ENCODE peak calls at places on chromosome 5, in six cellular contexts. S is lower leg skin, Z is endothelial cell, O is transverse colon, A is tibial artery, H is brain microvascular endothelial cell. P is an unnamed sample.

GRCh38 chr5:1553642-1554409 is 30.1 kb upstream of the LPCAT1 start:
- DNase-seq in S (no peak), Z (no peak), O (no peak), A (peak; percentile 58), H (no peak), P (peak; percentile 29)

GRCh38 chr5:178191661-178192060 is 4.5 kb upstream of the GMCL2 start:
- DNase-seq in S (no peak), Z (no peak), O (no peak), A (no peak), H (no peak), P (no peak)

GRCh38 chr5:65462139-65462705 is 19.5 kb downstream of the ADAMTS6 start:
- DNase-seq in S (no peak), Z (no peak), O (no peak), A (no peak), H (no peak), P (no peak)

GRCh38 chr5:176781638-176782570 is 28.5 kb upstream of the UNC5A start:
- DNase-seq in S (no peak), Z (no peak), O (no peak), A (peak; percentile 38), H (no peak), P (no peak)

GRCh38 chr5:113276001-113276400 is 158.8 kb downstream of the TSSK1B start:
- DNase-seq in S (no peak), Z (no peak), O (no peak), A (no peak), H (no peak), P (no peak)

GRCh38 chr5:176365663-176366574 is 632 bp downstream of the ARL10 start:
- DNase-seq in S (no peak), Z (peak; percentile 21), O (peak; percentile 32), A (peak; percentile 72), H (no peak), P (no peak)

GRCh38 chr5:138138949-138139775 is at the start of gene NME5:
- DNase-seq in S (no peak), Z (peak; percentile 62), O (peak; percentile 63), A (no peak), H (peak; percentile 55), P (peak; percentile 76)

GRCh38 chr5:5534333-5534732 is 111.9 kb downstream of the ICE1 start:
- DNase-seq in S (no peak), Z (no peak), O (no peak), A (no peak), H (no peak), P (no peak)

GRCh38 chr5:74667396-74667795 is 17.6 kb upstream of the HEXB start:
- DNase-seq in S (no peak), Z (no peak), O (no peak), A (no peak), H (peak; percentile 51), P (no peak)

GRCh38 chr5:135654646-135655045 is 75.9 kb upstream of the CXCL14 start:
- DNase-seq in S (no peak), Z (no peak), O (no peak), A (no peak), H (no peak), P (no peak)

GRCh38 chr5:40078907-40079575 is 600.7 kb upstream of the PTGER4 start:
- DNase-seq in S (no peak), Z (no peak), O (no peak), A (no peak), H (no peak), P (no peak)

DNA sequence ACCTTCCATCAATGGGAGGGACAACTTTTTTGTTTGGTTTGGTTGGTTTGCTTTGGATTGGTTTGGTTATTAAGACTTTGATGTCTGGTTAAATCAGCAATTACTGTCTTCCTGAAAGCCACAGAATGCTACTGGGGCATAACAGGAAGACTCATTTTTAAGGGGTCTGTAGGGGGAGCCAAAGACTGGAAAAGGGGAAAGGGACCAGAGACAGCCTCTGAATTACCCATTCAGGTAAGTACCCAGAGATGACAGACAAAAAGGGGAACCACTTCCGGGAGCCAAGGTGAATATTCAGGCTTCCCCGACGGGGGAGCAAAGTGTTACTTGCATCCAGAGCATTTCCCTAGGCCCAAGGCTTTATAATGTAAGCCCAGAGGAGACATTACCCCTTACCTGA is 4.6 kb upstream of the FEM1C start:
- DNase-seq in S (no peak), Z (peak; percentile 34), O (no peak), A (no peak), H (no peak), P (no peak)
- TF ChIP-seq CTCF in S (no peak), Z (peak; percentile 12), O (no peak), A (no peak), H (peak; percentile 66), P (no peak)

DNA sequence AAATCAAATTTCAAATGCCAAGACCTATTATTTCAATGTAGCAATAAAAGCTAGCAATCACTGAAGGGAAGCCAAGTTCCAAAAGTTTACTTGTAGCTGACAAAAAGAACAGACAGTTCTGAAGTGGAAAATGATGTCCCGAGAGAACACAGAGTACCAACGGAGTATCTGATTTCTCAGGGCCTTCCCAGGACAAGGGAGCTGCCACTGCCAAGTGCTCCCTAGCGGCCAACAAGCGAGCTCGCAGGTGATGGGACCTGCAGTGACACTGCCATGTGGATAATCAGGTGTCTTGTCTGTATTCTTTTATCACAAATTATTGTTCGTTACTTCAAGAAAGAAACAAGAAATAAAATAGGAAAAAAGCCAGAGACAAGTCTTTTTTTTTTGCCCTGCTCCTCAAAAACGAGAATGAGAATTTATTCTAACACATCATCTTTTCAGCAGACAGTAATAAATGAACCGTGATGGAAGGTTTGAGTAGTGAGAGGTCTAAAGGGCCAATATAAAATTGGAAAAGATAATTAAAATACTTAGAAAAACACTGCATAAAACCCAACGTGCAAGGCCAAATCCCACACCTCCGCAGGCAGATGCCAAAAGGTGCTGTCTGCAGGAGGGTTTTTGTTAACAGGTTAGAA is 159.4 kb downstream of the MYO10 start:
- DNase-seq in S (peak; percentile 48), Z (peak; percentile 22), O (no peak), A (no peak), H (no peak), P (no peak)
- TF ChIP-seq CTCF in S (no peak), Z (peak; percentile 43), O (no peak), A (peak; percentile 27), H (peak; percentile 44), P (no peak)

GRCh38 chr5:76402880-76403712 is at the start of gene IQGAP2:
- DNase-seq in S (peak; percentile 58), Z (peak; percentile 88), O (peak; percentile 85), A (peak; percentile 77), H (peak; percentile 22), P (peak; percentile 72)

GRCh38 chr5:76403963-76404693 is 1.0 kb downstream of the IQGAP2 start:
- DNase-seq in S (peak; percentile 24), Z (peak; percentile 28), O (peak; percentile 77), A (no peak), H (no peak), P (peak; percentile 37)

GRCh38 chr5:76403713-76403962 is 553 bp downstream of the IQGAP2 start:
- DNase-seq in S (no peak), Z (peak; percentile 70), O (no peak), A (no peak), H (no peak), P (no peak)

GRCh38 chr5:76406014-76406413 is 2.9 kb downstream of the IQGAP2 start:
- DNase-seq in S (no peak), Z (no peak), O (no peak), A (no peak), H (no peak), P (no peak)

DNA sequence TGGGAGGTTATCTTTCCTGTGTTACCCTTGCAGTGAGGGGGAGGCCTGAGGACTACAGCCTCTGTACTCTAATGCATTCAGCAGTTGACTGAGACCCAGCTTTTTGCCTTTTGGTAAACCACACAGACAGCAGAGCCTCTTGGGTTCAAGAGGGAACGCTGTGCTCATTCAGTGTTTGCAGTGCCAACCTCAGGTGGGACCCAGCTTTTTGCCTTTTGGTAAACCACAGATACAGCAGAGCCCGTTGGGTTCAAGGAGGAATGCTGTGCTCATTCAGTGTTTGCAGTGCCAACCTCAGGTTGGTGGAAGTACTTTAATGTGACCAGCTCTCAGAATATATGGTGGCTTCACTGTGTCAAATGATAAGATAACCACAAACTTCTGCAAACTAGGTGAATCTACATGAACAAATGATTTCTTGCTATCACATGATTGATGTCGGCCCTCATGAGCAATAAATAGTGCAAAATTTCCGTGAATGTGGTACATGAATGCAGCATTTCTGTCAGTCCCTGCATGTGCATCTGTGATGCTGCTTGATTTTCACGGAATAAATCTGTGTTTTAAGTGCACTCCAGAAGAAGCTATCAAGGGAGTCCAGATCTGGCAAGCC is 1.7 kb downstream of the IQGAP2 start:
- DNase-seq in S (no peak), Z (no peak), O (no peak), A (no peak), H (no peak), P (no peak)
- TF ChIP-seq CTCF in S (no peak), Z (no peak), O (no peak), A (no peak), H (no peak), P (no peak)

GRCh38 chr5:150468206-150468605 is 18.7 kb upstream of the RPS14 start:
- DNase-seq in S (no peak), Z (no peak), O (no peak), A (no peak), H (no peak), P (no peak)

GRCh38 chr5:150469718-150470470 is 20.4 kb upstream of the RPS14 start:
- DNase-seq in S (no peak), Z (no peak), O (no peak), A (no peak), H (peak; percentile 97), P (no peak)

GRCh38 chr5:150479416-150479815 is 28.5 kb upstream of the NDST1 start:
- DNase-seq in S (no peak), Z (no peak), O (no peak), A (no peak), H (no peak), P (no peak)

DNA sequence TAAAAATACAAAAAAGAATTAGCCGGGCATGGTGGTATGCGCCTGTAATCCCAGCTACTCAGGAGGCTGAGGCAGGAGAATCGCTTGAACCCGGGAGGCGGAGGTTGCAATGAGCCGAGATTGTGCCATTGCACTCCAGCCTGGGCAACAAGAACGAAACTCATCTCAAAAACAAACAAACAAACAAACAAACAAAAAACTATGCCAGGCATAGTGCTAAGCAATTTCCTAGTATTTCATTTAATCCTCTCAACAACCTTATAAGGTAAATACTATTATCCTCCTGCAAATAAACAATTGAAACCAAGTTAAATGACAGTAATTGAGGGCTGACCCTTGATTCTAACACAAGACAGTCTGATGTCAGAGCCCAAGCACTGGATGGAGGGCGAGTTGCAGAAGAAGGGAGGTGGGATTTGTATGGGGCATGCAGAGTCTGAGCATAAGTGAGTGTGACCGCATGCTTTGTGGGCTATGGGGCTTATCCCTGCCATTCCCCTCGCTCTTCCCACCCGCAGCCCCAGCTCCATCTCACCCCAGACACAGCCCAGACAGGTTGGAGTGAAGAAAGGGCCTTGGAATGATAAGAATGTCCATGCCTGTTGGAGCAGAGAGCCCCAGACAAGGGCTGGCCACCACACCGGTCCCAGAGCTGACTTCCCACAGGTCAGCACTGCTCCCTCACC is 24.3 kb upstream of the RPS14 start:
- DNase-seq in S (no peak), Z (no peak), O (no peak), A (no peak), H (peak; percentile 65), P (no peak)
- TF ChIP-seq CTCF in S (no peak), Z (no peak), O (no peak), A (no peak), H (no peak), P (no peak)

GRCh38 chr5:157324237-157324636 is 58.3 kb downstream of the CYFIP2 start:
- DNase-seq in S (no peak), Z (peak; percentile 30), O (no peak), A (no peak), H (no peak), P (no peak)
- TF ChIP-seq CTCF in S (no peak), Z (peak; percentile 33), O (no peak), A (no peak), H (peak; percentile 51), P (no peak)